ENCODE peak calls at places on chromosomes 6 and 20, in six cellular contexts. One of them, this sample, is unnamed.

GRCh38 chr20:37904008-37904675 is 1.2 kb downstream of the VSTM2L start:
- DNase-seq in HepG2: no peak
- DNase-seq in GM12878: no peak
- DNase-seq in A549: no peak
- DNase-seq in NB4: no peak
- DNase-seq in K562: no peak
- DNase-seq in this sample: no peak

GRCh38 chr6:53335224-53335994 is 13.3 kb downstream of the ELOVL5 start:
- DNase-seq in HepG2: no peak
- DNase-seq in GM12878: peak; percentile 88
- DNase-seq in A549: no peak
- DNase-seq in NB4: no peak
- DNase-seq in K562: no peak
- DNase-seq in this sample: no peak

GRCh38 chr6:34070315-34071110 is 75.4 kb downstream of the GRM4 start:
- DNase-seq in HepG2: no peak
- DNase-seq in GM12878: no peak
- DNase-seq in A549: no peak
- DNase-seq in NB4: no peak
- DNase-seq in K562: no peak
- DNase-seq in this sample: no peak

GRCh38 chr6:12354499-12354898 is 64.3 kb downstream of the EDN1 start:
- DNase-seq in HepG2: no peak
- DNase-seq in GM12878: peak; percentile 91
- DNase-seq in A549: no peak
- DNase-seq in NB4: no peak
- DNase-seq in K562: no peak
- DNase-seq in this sample: peak; percentile 38

GRCh38 chr20:5835870-5836269 is 85.7 kb downstream of the SHLD1 start:
- DNase-seq in HepG2: no peak
- DNase-seq in GM12878: no peak
- DNase-seq in A549: no peak
- DNase-seq in NB4: no peak
- DNase-seq in K562: no peak
- DNase-seq in this sample: peak; percentile 68

GRCh38 chr6:112298021-112298745 is 43.8 kb upstream of the LAMA4 start:
- DNase-seq in HepG2: no peak
- DNase-seq in GM12878: no peak
- DNase-seq in A549: peak; percentile 15
- DNase-seq in NB4: no peak
- DNase-seq in K562: no peak
- DNase-seq in this sample: peak; percentile 85

GRCh38 chr20:3218307-3218988 is 9.2 kb downstream of the ITPA start:
- DNase-seq in HepG2: peak; percentile 75
- DNase-seq in GM12878: no peak
- DNase-seq in A549: peak; percentile 89
- DNase-seq in NB4: peak; percentile 77
- DNase-seq in K562: peak; percentile 73
- DNase-seq in this sample: peak; percentile 46

GRCh38 chr20:23629017-23629541 is 8.7 kb downstream of the CST3 start:
- DNase-seq in HepG2: peak; percentile 98
- DNase-seq in GM12878: no peak
- DNase-seq in A549: peak; percentile 68
- DNase-seq in NB4: no peak
- DNase-seq in K562: peak; percentile 13
- DNase-seq in this sample: peak; percentile 86

GRCh38 chr20:20096421-20096820 is 44.1 kb downstream of the CFAP61 start:
- DNase-seq in HepG2: no peak
- DNase-seq in GM12878: no peak
- DNase-seq in A549: no peak
- DNase-seq in NB4: no peak
- DNase-seq in K562: no peak
- DNase-seq in this sample: no peak

GRCh38 chr6:69580696-69581095 is 216.1 kb downstream of the LMBRD1 start:
- DNase-seq in HepG2: no peak
- DNase-seq in GM12878: no peak
- DNase-seq in A549: no peak
- DNase-seq in NB4: no peak
- DNase-seq in K562: no peak
- DNase-seq in this sample: no peak

GRCh38 chr6:160254467-160255312 is 3.9 kb downstream of the SLC22A2 start:
- DNase-seq in HepG2: peak; percentile 81
- DNase-seq in GM12878: no peak
- DNase-seq in A549: peak; percentile 77
- DNase-seq in NB4: no peak
- DNase-seq in K562: no peak
- DNase-seq in this sample: no peak

GRCh38 chr20:19794941-19795340 is 36.9 kb downstream of the RIN2 start:
- DNase-seq in HepG2: no peak
- DNase-seq in GM12878: no peak
- DNase-seq in A549: no peak
- DNase-seq in NB4: no peak
- DNase-seq in K562: no peak
- DNase-seq in this sample: peak; percentile 65

GRCh38 chr20:44279228-44279627 is 31.8 kb downstream of the FITM2 start:
- DNase-seq in HepG2: no peak
- DNase-seq in GM12878: no peak
- DNase-seq in A549: peak; percentile 37
- DNase-seq in NB4: no peak
- DNase-seq in K562: no peak
- DNase-seq in this sample: no peak

GRCh38 chr20:2729791-2730190 is 37.2 kb downstream of the EBF4 start:
- DNase-seq in HepG2: no peak
- DNase-seq in GM12878: no peak
- DNase-seq in A549: no peak
- DNase-seq in NB4: no peak
- DNase-seq in K562: no peak
- DNase-seq in this sample: no peak

GRCh38 chr6:3791526-3792212 is 40.2 kb upstream of the PXDC1 start:
- DNase-seq in HepG2: no peak
- DNase-seq in GM12878: peak; percentile 17
- DNase-seq in A549: no peak
- DNase-seq in NB4: no peak
- DNase-seq in K562: no peak
- DNase-seq in this sample: no peak

GRCh38 chr6:113352029-113352801 is 504.9 kb upstream of the MARCKS start:
- DNase-seq in HepG2: peak; percentile 100
- DNase-seq in GM12878: no peak
- DNase-seq in A549: peak; percentile 33
- DNase-seq in NB4: peak; percentile 48
- DNase-seq in K562: no peak
- DNase-seq in this sample: peak; percentile 62

GRCh38 chr6:16698163-16698533 is 63.1 kb downstream of the ATXN1 start:
- DNase-seq in HepG2: no peak
- DNase-seq in GM12878: no peak
- DNase-seq in A549: no peak
- DNase-seq in NB4: no peak
- DNase-seq in K562: no peak
- DNase-seq in this sample: no peak

GRCh38 chr20:45433316-45433715 is 17.4 kb downstream of the PIGT start:
- DNase-seq in HepG2: no peak
- DNase-seq in GM12878: no peak
- DNase-seq in A549: no peak
- DNase-seq in NB4: no peak
- DNase-seq in K562: no peak
- DNase-seq in this sample: no peak

GRCh38 chr6:6057442-6058053 is 50.8 kb upstream of the NRN1 start:
- DNase-seq in HepG2: peak; percentile 57
- DNase-seq in GM12878: peak; percentile 53
- DNase-seq in A549: peak; percentile 12
- DNase-seq in NB4: peak; percentile 72
- DNase-seq in K562: peak; percentile 64
- DNase-seq in this sample: peak; percentile 57

GRCh38 chr6:161829186-161829794 is 555.4 kb upstream of the AGPAT4 start:
- DNase-seq in HepG2: no peak
- DNase-seq in GM12878: no peak
- DNase-seq in A549: no peak
- DNase-seq in NB4: no peak
- DNase-seq in K562: no peak
- DNase-seq in this sample: no peak

GRCh38 chr6:25296980-25297379 is 17.8 kb downstream of the CARMIL1 start:
- DNase-seq in HepG2: no peak
- DNase-seq in GM12878: no peak
- DNase-seq in A549: no peak
- DNase-seq in NB4: no peak
- DNase-seq in K562: no peak
- DNase-seq in this sample: no peak

GRCh38 chr6:46218457-46218856 is 47.7 kb upstream of the ENPP5 start:
- DNase-seq in HepG2: no peak
- DNase-seq in GM12878: no peak
- DNase-seq in A549: no peak
- DNase-seq in NB4: no peak
- DNase-seq in K562: no peak
- DNase-seq in this sample: no peak

GRCh38 chr6:10347561-10348327 is 67.1 kb downstream of the TFAP2A start:
- DNase-seq in HepG2: no peak
- DNase-seq in GM12878: no peak
- DNase-seq in A549: peak; percentile 36
- DNase-seq in NB4: no peak
- DNase-seq in K562: peak; percentile 76
- DNase-seq in this sample: no peak

GRCh38 chr20:63132715-63133471 is 83.0 kb downstream of the YTHDF1 start:
- DNase-seq in HepG2: no peak
- DNase-seq in GM12878: no peak
- DNase-seq in A549: no peak
- DNase-seq in NB4: no peak
- DNase-seq in K562: no peak
- DNase-seq in this sample: no peak

GRCh38 chr20:33995053-33995816 is 1.5 kb downstream of the RALY start:
- DNase-seq in HepG2: no peak
- DNase-seq in GM12878: no peak
- DNase-seq in A549: no peak
- DNase-seq in NB4: peak; percentile 60
- DNase-seq in K562: peak; percentile 14
- DNase-seq in this sample: peak; percentile 7

GRCh38 chr6:48036316-48036715 is 74.7 kb downstream of the PTCHD4 start:
- DNase-seq in HepG2: peak; percentile 44
- DNase-seq in GM12878: no peak
- DNase-seq in A549: no peak
- DNase-seq in NB4: no peak
- DNase-seq in K562: no peak
- DNase-seq in this sample: no peak

GRCh38 chr6:169851641-169852503 is 100.5 kb downstream of the ERMARD start:
- DNase-seq in HepG2: no peak
- DNase-seq in GM12878: no peak
- DNase-seq in A549: no peak
- DNase-seq in NB4: peak; percentile 96
- DNase-seq in K562: no peak
- DNase-seq in this sample: peak; percentile 93

GRCh38 chr20:63589261-63590217 is 15.5 kb upstream of the HELZ2 start:
- DNase-seq in HepG2: no peak
- DNase-seq in GM12878: no peak
- DNase-seq in A549: no peak
- DNase-seq in NB4: no peak
- DNase-seq in K562: no peak
- DNase-seq in this sample: no peak

GRCh38 chr20:59082077-59082740 is 39.6 kb upstream of the PRELID3B start:
- DNase-seq in HepG2: peak; percentile 30
- DNase-seq in GM12878: no peak
- DNase-seq in A549: no peak
- DNase-seq in NB4: peak; percentile 35
- DNase-seq in K562: peak; percentile 13
- DNase-seq in this sample: no peak

GRCh38 chr6:6697620-6698019 is 109.1 kb downstream of the LY86 start:
- DNase-seq in HepG2: no peak
- DNase-seq in GM12878: no peak
- DNase-seq in A549: no peak
- DNase-seq in NB4: peak; percentile 77
- DNase-seq in K562: no peak
- DNase-seq in this sample: peak; percentile 29

GRCh38 chr6:105592329-105592728 is 189.4 kb upstream of the PREP start:
- DNase-seq in HepG2: no peak
- DNase-seq in GM12878: no peak
- DNase-seq in A549: peak; percentile 10
- DNase-seq in NB4: no peak
- DNase-seq in K562: no peak
- DNase-seq in this sample: no peak

GRCh38 chr6:39153766-39154397 is 38.9 kb upstream of the SAYSD1 start:
- DNase-seq in HepG2: no peak
- DNase-seq in GM12878: no peak
- DNase-seq in A549: no peak
- DNase-seq in NB4: no peak
- DNase-seq in K562: no peak
- DNase-seq in this sample: no peak
- TF ChIP-seq MYC in HepG2: no peak
- TF ChIP-seq MYC in GM12878: no peak
- TF ChIP-seq MYC in A549: no peak
- TF ChIP-seq MYC in NB4: no peak
- TF ChIP-seq MYC in K562: no peak
- TF ChIP-seq MYC in this sample: no peak

DNA sequence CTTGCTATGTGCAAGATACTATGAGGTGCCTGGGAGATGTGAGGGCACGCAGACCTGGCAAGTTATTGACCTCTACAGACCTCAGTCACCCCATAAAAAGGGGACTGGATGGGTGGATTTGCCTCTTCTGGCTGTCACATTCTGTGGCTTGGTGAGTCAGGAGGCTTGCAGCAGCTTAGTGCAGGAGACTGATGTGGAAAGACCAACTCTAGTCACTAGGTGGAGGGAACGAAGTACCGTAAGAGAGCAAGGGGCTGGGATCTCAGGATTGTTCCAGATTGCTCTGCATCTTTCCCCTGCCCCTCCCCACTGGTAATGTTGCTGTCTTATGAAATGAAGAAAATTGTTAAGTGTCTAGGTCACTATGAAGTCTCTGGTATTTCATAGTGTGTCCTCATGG is 3.3 kb downstream of the MAPRE1 start:
- DNase-seq in HepG2: peak; percentile 44
- DNase-seq in GM12878: no peak
- DNase-seq in A549: no peak
- DNase-seq in NB4: peak; percentile 82
- DNase-seq in K562: peak; percentile 27
- DNase-seq in this sample: no peak
- TF ChIP-seq MYC in HepG2: no peak
- TF ChIP-seq MYC in GM12878: no peak
- TF ChIP-seq MYC in A549: no peak
- TF ChIP-seq MYC in NB4: no peak
- TF ChIP-seq MYC in K562: no peak
- TF ChIP-seq MYC in this sample: no peak

DNA sequence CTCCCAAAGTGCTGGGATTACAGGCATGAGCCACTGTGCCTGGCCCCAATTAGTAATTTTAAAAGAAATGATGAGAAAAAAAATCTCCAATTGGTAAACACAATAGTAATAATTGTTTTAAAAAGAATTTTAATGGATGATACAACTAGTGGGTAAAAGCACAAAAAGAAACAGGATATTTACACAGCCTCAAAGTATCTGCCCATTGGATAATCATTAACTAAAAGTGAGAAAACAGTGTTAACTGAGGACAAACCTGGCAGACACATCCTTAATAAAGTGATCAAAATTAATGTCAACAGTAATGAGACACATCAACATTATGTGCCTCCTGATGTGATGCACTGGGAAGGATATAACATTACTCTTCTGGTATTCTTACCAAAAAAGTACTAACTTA is 24.5 kb downstream of the DTNBP1 start:
- DNase-seq in HepG2: peak; percentile 33
- DNase-seq in GM12878: no peak
- DNase-seq in A549: no peak
- DNase-seq in NB4: no peak
- DNase-seq in K562: no peak
- DNase-seq in this sample: no peak
- TF ChIP-seq MYC in HepG2: no peak
- TF ChIP-seq MYC in GM12878: no peak
- TF ChIP-seq MYC in A549: no peak
- TF ChIP-seq MYC in NB4: no peak
- TF ChIP-seq MYC in K562: no peak
- TF ChIP-seq MYC in this sample: no peak

GRCh38 chr6:159134701-159135364 is 34.4 kb upstream of the FNDC1 start:
- DNase-seq in HepG2: peak; percentile 48
- DNase-seq in GM12878: peak; percentile 36
- DNase-seq in A549: peak; percentile 38
- DNase-seq in NB4: peak; percentile 81
- DNase-seq in K562: peak; percentile 68
- DNase-seq in this sample: peak; percentile 62
- TF ChIP-seq MYC in HepG2: no peak
- TF ChIP-seq MYC in GM12878: no peak
- TF ChIP-seq MYC in A549: no peak
- TF ChIP-seq MYC in NB4: peak; percentile 19
- TF ChIP-seq MYC in K562: no peak
- TF ChIP-seq MYC in this sample: no peak